ENCODE peak calls at places on chromosomes 4 and X, in five cellular contexts. One of them, this sample, is unnamed.

GRCh38 chr4:2689825-2690700 is 66.1 kb downstream of the TNIP2 start:
- DNase-seq in AG09309: no peak
- DNase-seq in AG04450: no peak
- DNase-seq in spleen: peak
- DNase-seq in foreskin keratinocyte: no peak
- DNase-seq in this sample: no peak

GRCh38 chrX:134670241-134670811 is 12.1 kb upstream of the PLAC1 start:
- DNase-seq in AG09309: no peak
- DNase-seq in AG04450: peak
- DNase-seq in spleen: no peak
- DNase-seq in foreskin keratinocyte: peak
- DNase-seq in this sample: no peak

GRCh38 chr4:21656832-21657231 is 291.7 kb downstream of the KCNIP4 start:
- DNase-seq in AG09309: no peak
- DNase-seq in AG04450: no peak
- DNase-seq in spleen: no peak
- DNase-seq in foreskin keratinocyte: peak
- DNase-seq in this sample: no peak

GRCh38 chrX:154457491-154458115 is 478 bp upstream of the PLXNA3 start:
- DNase-seq in AG09309: no peak
- DNase-seq in AG04450: no peak
- DNase-seq in spleen: peak
- DNase-seq in foreskin keratinocyte: no peak
- DNase-seq in this sample: no peak

GRCh38 chr4:81166431-81166830 is 48.6 kb downstream of the PRKG2 start:
- DNase-seq in AG09309: peak
- DNase-seq in AG04450: no peak
- DNase-seq in spleen: no peak
- DNase-seq in foreskin keratinocyte: no peak
- DNase-seq in this sample: no peak

GRCh38 chr4:38563703-38564490 is 100.1 kb upstream of the KLF3 start:
- DNase-seq in AG09309: no peak
- DNase-seq in AG04450: no peak
- DNase-seq in spleen: no peak
- DNase-seq in foreskin keratinocyte: no peak
- DNase-seq in this sample: no peak

GRCh38 chr4:6367313-6367945 is 97.8 kb downstream of the WFS1 start:
- DNase-seq in AG09309: no peak
- DNase-seq in AG04450: no peak
- DNase-seq in spleen: no peak
- DNase-seq in foreskin keratinocyte: no peak
- DNase-seq in this sample: no peak

GRCh38 chrX:18173494-18174180 is 47.0 kb downstream of the BEND2 start:
- DNase-seq in AG09309: no peak
- DNase-seq in AG04450: no peak
- DNase-seq in spleen: no peak
- DNase-seq in foreskin keratinocyte: no peak
- DNase-seq in this sample: no peak

GRCh38 chr4:30434656-30435055 is 285.5 kb upstream of the PCDH7 start:
- DNase-seq in AG09309: no peak
- DNase-seq in AG04450: no peak
- DNase-seq in spleen: no peak
- DNase-seq in foreskin keratinocyte: no peak
- DNase-seq in this sample: no peak

GRCh38 chr4:24924309-24924781 is 11.5 kb upstream of the CCDC149 start:
- DNase-seq in AG09309: peak
- DNase-seq in AG04450: peak
- DNase-seq in spleen: no peak
- DNase-seq in foreskin keratinocyte: no peak
- DNase-seq in this sample: no peak

GRCh38 chr4:139624441-139625130 is 41.0 kb upstream of the MGST2 start:
- DNase-seq in AG09309: no peak
- DNase-seq in AG04450: no peak
- DNase-seq in spleen: no peak
- DNase-seq in foreskin keratinocyte: no peak
- DNase-seq in this sample: no peak

GRCh38 chrX:74458738-74459137 is 37.4 kb downstream of the SLC16A2 start:
- DNase-seq in AG09309: peak
- DNase-seq in AG04450: no peak
- DNase-seq in spleen: no peak
- DNase-seq in foreskin keratinocyte: peak
- DNase-seq in this sample: no peak

GRCh38 chrX:13092455-13092941 is 48.1 kb upstream of the FAM9C start:
- DNase-seq in AG09309: no peak
- DNase-seq in AG04450: no peak
- DNase-seq in spleen: peak
- DNase-seq in foreskin keratinocyte: no peak
- DNase-seq in this sample: no peak

GRCh38 chr4:8478801-8479744 is 38.5 kb downstream of the TRMT44 start:
- DNase-seq in AG09309: no peak
- DNase-seq in AG04450: no peak
- DNase-seq in spleen: peak
- DNase-seq in foreskin keratinocyte: no peak
- DNase-seq in this sample: no peak

GRCh38 chrX:71622347-71623104 is 4.2 kb upstream of the CXCR3 start:
- DNase-seq in AG09309: peak
- DNase-seq in AG04450: peak
- DNase-seq in spleen: peak
- DNase-seq in foreskin keratinocyte: peak
- DNase-seq in this sample: peak

GRCh38 chrX:106955004-106955772 is 35.0 kb downstream of the CLDN2 start:
- DNase-seq in AG09309: no peak
- DNase-seq in AG04450: no peak
- DNase-seq in spleen: no peak
- DNase-seq in foreskin keratinocyte: peak
- DNase-seq in this sample: no peak

GRCh38 chrX:114611018-114611619 is 27.2 kb downstream of the HTR2C start:
- DNase-seq in AG09309: no peak
- DNase-seq in AG04450: peak
- DNase-seq in spleen: no peak
- DNase-seq in foreskin keratinocyte: no peak
- DNase-seq in this sample: peak

GRCh38 chr4:106601519-106601918 is 232.9 kb upstream of the GIMD1 start:
- DNase-seq in AG09309: peak
- DNase-seq in AG04450: no peak
- DNase-seq in spleen: no peak
- DNase-seq in foreskin keratinocyte: no peak
- DNase-seq in this sample: no peak

GRCh38 chr4:74682567-74683359 is 111.6 kb downstream of the BTC start:
- DNase-seq in AG09309: peak
- DNase-seq in AG04450: peak
- DNase-seq in spleen: no peak
- DNase-seq in foreskin keratinocyte: peak
- DNase-seq in this sample: no peak

GRCh38 chrX:120286733-120287512 is 24.3 kb downstream of the TMEM255A start:
- DNase-seq in AG09309: no peak
- DNase-seq in AG04450: no peak
- DNase-seq in spleen: no peak
- DNase-seq in foreskin keratinocyte: no peak
- DNase-seq in this sample: no peak

GRCh38 chr4:36000941-36001557 is 243.3 kb downstream of the ARAP2 start:
- DNase-seq in AG09309: no peak
- DNase-seq in AG04450: no peak
- DNase-seq in spleen: no peak
- DNase-seq in foreskin keratinocyte: no peak
- DNase-seq in this sample: no peak

GRCh38 chrX:1453951-1454785 is 1.5 kb upstream of the ASMTL start:
- DNase-seq in AG09309: peak
- DNase-seq in AG04450: peak
- DNase-seq in spleen: peak
- DNase-seq in foreskin keratinocyte: peak
- DNase-seq in this sample: peak

GRCh38 chr4:1011022-1011694 is at the start of gene FGFRL1:
- DNase-seq in AG09309: peak
- DNase-seq in AG04450: peak
- DNase-seq in spleen: peak
- DNase-seq in foreskin keratinocyte: peak
- DNase-seq in this sample: peak

GRCh38 chr4:164136181-164136616 is 617.7 kb upstream of the SMIM31 start:
- DNase-seq in AG09309: no peak
- DNase-seq in AG04450: no peak
- DNase-seq in spleen: no peak
- DNase-seq in foreskin keratinocyte: no peak
- DNase-seq in this sample: no peak

GRCh38 chrX:37905436-37906147 is 58.2 kb upstream of the DYNLT3 start:
- DNase-seq in AG09309: no peak
- DNase-seq in AG04450: no peak
- DNase-seq in spleen: no peak
- DNase-seq in foreskin keratinocyte: no peak
- DNase-seq in this sample: peak

DNA sequence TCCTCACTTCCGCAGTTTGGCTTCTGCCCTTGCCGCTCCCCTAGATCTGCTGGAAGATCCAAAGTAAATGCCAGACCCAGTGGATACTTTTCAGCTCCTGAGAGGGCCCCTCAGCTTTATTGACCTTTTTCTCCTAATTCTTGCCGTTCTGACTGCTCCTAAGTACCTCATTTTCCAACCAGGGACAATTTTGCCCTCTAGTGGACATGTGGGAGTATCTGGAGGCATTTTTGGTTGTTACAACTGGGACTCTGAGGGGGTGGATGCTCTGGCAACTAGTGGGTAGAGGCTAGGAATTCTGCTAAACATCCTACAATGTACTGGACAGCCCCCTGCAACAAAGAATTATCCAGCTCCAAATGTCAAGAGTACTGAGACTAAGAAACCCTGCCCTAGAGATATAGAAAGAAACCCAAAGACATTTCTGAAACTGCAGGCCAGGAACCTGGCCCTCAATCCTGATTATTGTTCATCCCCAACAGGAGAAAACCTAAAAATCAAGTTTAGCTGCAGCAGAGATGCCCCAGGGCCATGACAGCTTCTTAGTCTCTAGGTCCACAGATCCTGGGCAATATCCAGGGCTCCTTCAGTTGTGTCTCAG is 3.4 kb downstream of the TEX13B start:
- DNase-seq in AG09309: no peak
- DNase-seq in AG04450: peak
- DNase-seq in spleen: no peak
- DNase-seq in foreskin keratinocyte: no peak
- DNase-seq in this sample: no peak
- TF ChIP-seq CTCF in AG09309: peak
- TF ChIP-seq CTCF in AG04450: peak
- TF ChIP-seq CTCF in spleen: no peak
- TF ChIP-seq CTCF in foreskin keratinocyte: peak
- TF ChIP-seq CTCF in this sample: peak

GRCh38 chrX:64642482-64642881 is 247.2 kb upstream of the MTMR8 start:
- DNase-seq in AG09309: no peak
- DNase-seq in AG04450: no peak
- DNase-seq in spleen: no peak
- DNase-seq in foreskin keratinocyte: no peak
- DNase-seq in this sample: peak
- TF ChIP-seq CTCF in AG09309: no peak
- TF ChIP-seq CTCF in AG04450: no peak
- TF ChIP-seq CTCF in spleen: peak
- TF ChIP-seq CTCF in foreskin keratinocyte: peak
- TF ChIP-seq CTCF in this sample: peak

GRCh38 chrX:53171356-53171755 is 53.7 kb downstream of the KDM5C start:
- DNase-seq in AG09309: no peak
- DNase-seq in AG04450: no peak
- DNase-seq in spleen: no peak
- DNase-seq in foreskin keratinocyte: no peak
- DNase-seq in this sample: no peak
- TF ChIP-seq CTCF in AG09309: no peak
- TF ChIP-seq CTCF in AG04450: no peak
- TF ChIP-seq CTCF in spleen: no peak
- TF ChIP-seq CTCF in foreskin keratinocyte: peak
- TF ChIP-seq CTCF in this sample: no peak

GRCh38 chr4:153880983-153881382 is 92.1 kb upstream of the SFRP2 start:
- DNase-seq in AG09309: no peak
- DNase-seq in AG04450: no peak
- DNase-seq in spleen: no peak
- DNase-seq in foreskin keratinocyte: no peak
- DNase-seq in this sample: no peak
- TF ChIP-seq CTCF in AG09309: no peak
- TF ChIP-seq CTCF in AG04450: no peak
- TF ChIP-seq CTCF in spleen: no peak
- TF ChIP-seq CTCF in foreskin keratinocyte: no peak
- TF ChIP-seq CTCF in this sample: no peak

This sample was measured in endothelial cell.